ENCODE peak calls at places on chromosomes 1 and 21, in ten cellular contexts. One of them, this sample, is unnamed.

GRCh38 chr1:171730052-171730451 is 11.8 kb downstream of the VAMP4 start:
- DNase-seq in transverse colon: no peak
- DNase-seq in thyroid gland: no peak
- DNase-seq in GM13976: no peak
- DNase-seq in neural progenitor cell: no peak
- DNase-seq in left lung: no peak
- DNase-seq in RWPE1: no peak
- DNase-seq in cardiac muscle cell: no peak
- DNase-seq in lower lobe of right lung: no peak
- DNase-seq in omental fat pad: no peak
- DNase-seq in this sample: no peak

GRCh38 chr1:145994391-145995120 is 1.8 kb downstream of the TXNIP start:
- DNase-seq in GM13976: no peak
- DNase-seq in neural progenitor cell: no peak
- DNase-seq in left lung: no peak
- DNase-seq in cardiac muscle cell: no peak
- DNase-seq in thyroid gland: peak
- DNase-seq in RWPE1: no peak
- DNase-seq in omental fat pad: no peak
- DNase-seq in lower lobe of right lung: no peak
- DNase-seq in transverse colon: no peak
- DNase-seq in this sample: no peak

GRCh38 chr1:220363196-220363831 is 91.1 kb upstream of the RAB3GAP2 start:
- DNase-seq in transverse colon: no peak
- DNase-seq in RWPE1: peak
- DNase-seq in cardiac muscle cell: no peak
- DNase-seq in neural progenitor cell: no peak
- DNase-seq in omental fat pad: no peak
- DNase-seq in GM13976: no peak
- DNase-seq in thyroid gland: no peak
- DNase-seq in left lung: no peak
- DNase-seq in lower lobe of right lung: no peak
- DNase-seq in this sample: no peak

GRCh38 chr1:29324771-29325351 is 88.5 kb downstream of the PTPRU start:
- DNase-seq in cardiac muscle cell: peak
- DNase-seq in RWPE1: peak
- DNase-seq in omental fat pad: no peak
- DNase-seq in GM13976: no peak
- DNase-seq in lower lobe of right lung: no peak
- DNase-seq in neural progenitor cell: peak
- DNase-seq in left lung: no peak
- DNase-seq in transverse colon: peak
- DNase-seq in thyroid gland: peak
- DNase-seq in this sample: no peak

GRCh38 chr1:117037802-117038201 is 22.3 kb upstream of the TTF2 start:
- DNase-seq in neural progenitor cell: no peak
- DNase-seq in cardiac muscle cell: no peak
- DNase-seq in GM13976: no peak
- DNase-seq in lower lobe of right lung: no peak
- DNase-seq in left lung: no peak
- DNase-seq in thyroid gland: no peak
- DNase-seq in RWPE1: no peak
- DNase-seq in transverse colon: no peak
- DNase-seq in omental fat pad: no peak
- DNase-seq in this sample: no peak

GRCh38 chr21:21664871-21665270 is 666.7 kb downstream of the NCAM2 start:
- DNase-seq in cardiac muscle cell: no peak
- DNase-seq in lower lobe of right lung: no peak
- DNase-seq in RWPE1: no peak
- DNase-seq in transverse colon: no peak
- DNase-seq in neural progenitor cell: no peak
- DNase-seq in left lung: no peak
- DNase-seq in thyroid gland: no peak
- DNase-seq in omental fat pad: no peak
- DNase-seq in GM13976: no peak
- DNase-seq in this sample: no peak

GRCh38 chr1:25148673-25149300 is 83.5 kb downstream of the SYF2 start:
- DNase-seq in omental fat pad: no peak
- DNase-seq in transverse colon: peak
- DNase-seq in cardiac muscle cell: no peak
- DNase-seq in GM13976: peak
- DNase-seq in left lung: no peak
- DNase-seq in neural progenitor cell: peak
- DNase-seq in thyroid gland: no peak
- DNase-seq in lower lobe of right lung: no peak
- DNase-seq in RWPE1: no peak
- DNase-seq in this sample: no peak

GRCh38 chr1:36497207-36497606 is 14.5 kb upstream of the CSF3R start:
- DNase-seq in RWPE1: no peak
- DNase-seq in thyroid gland: no peak
- DNase-seq in left lung: no peak
- DNase-seq in transverse colon: no peak
- DNase-seq in omental fat pad: no peak
- DNase-seq in cardiac muscle cell: no peak
- DNase-seq in GM13976: no peak
- DNase-seq in neural progenitor cell: no peak
- DNase-seq in lower lobe of right lung: no peak
- DNase-seq in this sample: no peak

GRCh38 chr1:226233293-226233692 is 9.8 kb downstream of the MIXL1 start:
- DNase-seq in RWPE1: no peak
- DNase-seq in lower lobe of right lung: no peak
- DNase-seq in left lung: no peak
- DNase-seq in thyroid gland: no peak
- DNase-seq in omental fat pad: no peak
- DNase-seq in transverse colon: peak
- DNase-seq in GM13976: no peak
- DNase-seq in neural progenitor cell: no peak
- DNase-seq in cardiac muscle cell: no peak
- DNase-seq in this sample: no peak

GRCh38 chr21:33558777-33559421 is 16.1 kb downstream of the SON start:
- DNase-seq in GM13976: no peak
- DNase-seq in neural progenitor cell: no peak
- DNase-seq in RWPE1: no peak
- DNase-seq in cardiac muscle cell: no peak
- DNase-seq in thyroid gland: no peak
- DNase-seq in transverse colon: no peak
- DNase-seq in lower lobe of right lung: no peak
- DNase-seq in left lung: no peak
- DNase-seq in omental fat pad: no peak
- DNase-seq in this sample: no peak

GRCh38 chr1:27153549-27153886 is 1.4 kb downstream of the SLC9A1 start:
- DNase-seq in RWPE1: no peak
- DNase-seq in cardiac muscle cell: no peak
- DNase-seq in transverse colon: peak
- DNase-seq in left lung: no peak
- DNase-seq in omental fat pad: no peak
- DNase-seq in thyroid gland: peak
- DNase-seq in lower lobe of right lung: no peak
- DNase-seq in GM13976: no peak
- DNase-seq in neural progenitor cell: no peak
- DNase-seq in this sample: no peak

GRCh38 chr1:27157194-27157593 is 2.3 kb upstream of the SLC9A1 start:
- DNase-seq in GM13976: no peak
- DNase-seq in left lung: no peak
- DNase-seq in thyroid gland: no peak
- DNase-seq in omental fat pad: no peak
- DNase-seq in transverse colon: no peak
- DNase-seq in cardiac muscle cell: no peak
- DNase-seq in lower lobe of right lung: no peak
- DNase-seq in neural progenitor cell: no peak
- DNase-seq in RWPE1: no peak
- DNase-seq in this sample: no peak

GRCh38 chr1:27153927-27154358 is 982 bp downstream of the SLC9A1 start:
- DNase-seq in left lung: no peak
- DNase-seq in neural progenitor cell: no peak
- DNase-seq in RWPE1: no peak
- DNase-seq in transverse colon: no peak
- DNase-seq in thyroid gland: no peak
- DNase-seq in cardiac muscle cell: no peak
- DNase-seq in omental fat pad: no peak
- DNase-seq in lower lobe of right lung: no peak
- DNase-seq in GM13976: no peak
- DNase-seq in this sample: no peak

GRCh38 chr1:27154469-27154990 is 395 bp downstream of the SLC9A1 start:
- DNase-seq in RWPE1: no peak
- DNase-seq in GM13976: no peak
- DNase-seq in omental fat pad: no peak
- DNase-seq in cardiac muscle cell: no peak
- DNase-seq in thyroid gland: no peak
- DNase-seq in left lung: no peak
- DNase-seq in neural progenitor cell: no peak
- DNase-seq in lower lobe of right lung: no peak
- DNase-seq in transverse colon: no peak
- DNase-seq in this sample: no peak

DNA sequence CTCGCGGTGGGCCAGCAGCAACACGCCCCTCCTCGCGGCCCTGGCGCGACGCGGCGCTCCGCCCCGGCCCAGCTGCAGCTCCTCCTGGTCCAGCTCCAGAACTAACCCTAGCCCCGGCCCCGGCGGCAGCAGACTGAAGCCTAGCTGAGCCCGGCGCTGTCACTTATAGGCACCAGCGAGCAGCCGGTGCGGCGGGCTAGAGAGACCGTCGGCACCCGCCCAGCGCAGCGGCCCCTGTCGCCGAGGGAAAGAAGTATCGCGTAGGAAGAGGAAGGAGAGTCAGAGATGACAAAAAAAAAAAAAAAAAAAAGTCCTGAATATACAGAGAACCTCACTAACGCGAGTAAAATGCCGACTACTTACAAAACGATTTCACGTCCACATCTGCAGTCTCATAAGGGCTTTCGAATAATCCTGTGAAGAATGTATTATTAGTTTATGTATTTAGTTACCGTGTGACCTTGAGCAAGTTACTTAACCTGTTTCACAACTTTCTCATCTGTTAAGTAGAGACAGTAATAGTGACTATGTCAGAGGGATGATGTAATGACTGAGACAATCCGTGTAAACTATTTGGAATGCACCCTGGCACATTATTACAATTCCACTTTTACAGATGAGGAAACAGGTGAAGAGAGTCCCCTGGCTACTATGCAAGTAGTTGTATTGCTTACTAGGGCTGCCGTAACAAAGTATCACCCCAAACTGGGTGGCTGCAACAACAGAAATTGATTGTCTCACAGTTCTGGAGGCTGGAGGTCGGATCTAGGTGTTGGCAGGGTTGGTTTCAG is at the start of gene SLC9A1:
- DNase-seq in transverse colon: peak
- DNase-seq in left lung: peak
- DNase-seq in omental fat pad: peak
- DNase-seq in cardiac muscle cell: peak
- DNase-seq in lower lobe of right lung: peak
- DNase-seq in neural progenitor cell: peak
- DNase-seq in thyroid gland: peak
- DNase-seq in RWPE1: peak
- DNase-seq in GM13976: peak
- DNase-seq in this sample: peak
- TF ChIP-seq CTCF in transverse colon: peak
- TF ChIP-seq CTCF in left lung: peak
- TF ChIP-seq CTCF in omental fat pad: peak
- TF ChIP-seq CTCF in cardiac muscle cell: peak
- TF ChIP-seq CTCF in lower lobe of right lung: peak
- TF ChIP-seq CTCF in neural progenitor cell: peak
- TF ChIP-seq CTCF in thyroid gland: peak
- TF ChIP-seq CTCF in RWPE1: peak
- TF ChIP-seq CTCF in GM13976: peak
- TF ChIP-seq CTCF in this sample: peak

DNA sequence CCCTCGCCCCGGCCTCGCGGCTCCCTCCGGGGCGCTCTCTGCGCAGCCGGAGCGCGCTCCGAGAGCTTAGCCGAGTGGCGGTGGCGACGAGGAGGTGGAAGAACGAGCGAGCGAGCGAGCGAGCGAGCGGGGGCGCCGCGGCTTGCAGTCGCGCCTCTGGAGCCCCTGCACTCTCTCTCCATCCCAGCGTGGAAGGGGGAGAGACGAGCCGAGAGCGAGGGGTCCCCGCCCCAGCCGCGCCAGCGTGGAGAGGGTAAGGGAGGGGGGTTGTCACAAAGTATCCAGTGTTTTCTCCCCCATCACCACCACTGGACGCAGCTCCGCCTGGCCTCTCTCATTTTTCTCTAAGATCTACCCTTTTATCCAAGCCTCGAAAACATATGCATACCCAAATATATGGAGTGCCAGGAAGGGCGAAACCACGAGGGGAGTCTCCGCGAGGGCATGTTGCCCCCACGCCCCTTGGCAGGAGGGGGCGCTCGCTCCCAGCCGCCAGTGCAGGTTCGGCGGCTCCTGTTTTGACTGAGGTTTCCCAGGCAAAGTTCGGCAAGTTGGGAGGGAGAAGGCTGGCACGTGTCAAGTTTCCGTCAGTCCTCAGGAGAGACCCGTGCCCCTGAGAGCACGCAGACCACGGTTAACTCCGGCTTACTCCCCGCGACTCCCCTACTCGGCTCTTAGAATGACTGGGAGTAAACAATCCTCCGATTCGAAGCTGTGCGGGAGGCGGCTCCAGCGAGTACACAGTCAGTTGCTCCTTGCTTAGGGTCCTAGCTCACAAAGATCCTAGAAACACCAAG is 569 bp upstream of the DAB1 start:
- DNase-seq in thyroid gland: no peak
- DNase-seq in neural progenitor cell: peak
- DNase-seq in cardiac muscle cell: peak
- DNase-seq in RWPE1: no peak
- DNase-seq in left lung: peak
- DNase-seq in omental fat pad: no peak
- DNase-seq in transverse colon: no peak
- DNase-seq in lower lobe of right lung: no peak
- DNase-seq in GM13976: peak
- DNase-seq in this sample: peak
- TF ChIP-seq CTCF in thyroid gland: no peak
- TF ChIP-seq CTCF in neural progenitor cell: peak
- TF ChIP-seq CTCF in cardiac muscle cell: peak
- TF ChIP-seq CTCF in RWPE1: no peak
- TF ChIP-seq CTCF in left lung: no peak
- TF ChIP-seq CTCF in omental fat pad: no peak
- TF ChIP-seq CTCF in transverse colon: peak
- TF ChIP-seq CTCF in lower lobe of right lung: peak
- TF ChIP-seq CTCF in GM13976: no peak
- TF ChIP-seq CTCF in this sample: no peak

DNA sequence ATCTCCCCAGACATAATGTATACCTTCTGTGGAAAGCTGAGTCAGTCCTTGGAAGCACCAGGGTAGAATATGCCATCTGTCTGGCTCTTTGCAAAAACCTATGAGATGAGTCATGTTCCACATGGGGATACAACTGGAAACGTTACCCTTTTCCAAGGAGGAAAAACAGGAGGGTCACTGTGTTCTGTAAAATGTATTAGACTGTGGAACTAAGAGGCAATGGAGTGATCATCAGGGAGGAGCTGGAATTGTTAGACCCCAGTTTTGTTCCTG is 16.1 kb upstream of the PSMD4 start:
- DNase-seq in GM13976: no peak
- DNase-seq in RWPE1: peak
- DNase-seq in lower lobe of right lung: no peak
- DNase-seq in transverse colon: no peak
- DNase-seq in cardiac muscle cell: no peak
- DNase-seq in neural progenitor cell: no peak
- DNase-seq in left lung: no peak
- DNase-seq in omental fat pad: no peak
- DNase-seq in thyroid gland: no peak
- DNase-seq in this sample: no peak
- TF ChIP-seq CTCF in GM13976: no peak
- TF ChIP-seq CTCF in RWPE1: no peak
- TF ChIP-seq CTCF in lower lobe of right lung: no peak
- TF ChIP-seq CTCF in transverse colon: no peak
- TF ChIP-seq CTCF in cardiac muscle cell: no peak
- TF ChIP-seq CTCF in neural progenitor cell: no peak
- TF ChIP-seq CTCF in left lung: no peak
- TF ChIP-seq CTCF in omental fat pad: no peak
- TF ChIP-seq CTCF in thyroid gland: no peak
- TF ChIP-seq CTCF in this sample: no peak

GRCh38 chr1:178294654-178295053 is 200.8 kb downstream of the RASAL2 start:
- DNase-seq in GM13976: no peak
- DNase-seq in cardiac muscle cell: no peak
- DNase-seq in transverse colon: no peak
- DNase-seq in lower lobe of right lung: no peak
- DNase-seq in thyroid gland: no peak
- DNase-seq in neural progenitor cell: peak
- DNase-seq in omental fat pad: no peak
- DNase-seq in RWPE1: no peak
- DNase-seq in left lung: no peak
- DNase-seq in this sample: no peak
- TF ChIP-seq CTCF in GM13976: no peak
- TF ChIP-seq CTCF in cardiac muscle cell: no peak
- TF ChIP-seq CTCF in transverse colon: no peak
- TF ChIP-seq CTCF in lower lobe of right lung: no peak
- TF ChIP-seq CTCF in thyroid gland: no peak
- TF ChIP-seq CTCF in neural progenitor cell: peak
- TF ChIP-seq CTCF in omental fat pad: no peak
- TF ChIP-seq CTCF in RWPE1: no peak
- TF ChIP-seq CTCF in left lung: no peak
- TF ChIP-seq CTCF in this sample: no peak

This sample was measured in GM06990.